ENCODE peak calls at places on chromosomes 7 and 10, in five cellular contexts. U, H, N, D and M are unnamed samples. For H3K27me3, the result is how much of the 10 kb centered on the place peaks cover.

GRCh38 chr7:29237483-29237882 is 42.9 kb downstream of the CHN2 start:
- DNase-seq in D (no peak), U (no peak), H (no peak), N (no peak), M (no peak)

GRCh38 chr7:132443776-132444520 is 132.3 kb downstream of the PLXNA4 start:
- DNase-seq in H (no peak), D (no peak), U (no peak), N (no peak), M (no peak)

GRCh38 chr7:6438427-6438826 is 9.3 kb downstream of the DAGLB start:
- DNase-seq in U (no peak), D (no peak), H (no peak), N (no peak), M (no peak)

GRCh38 chr7:139784643-139785042 is 6.8 kb upstream of the HIPK2 start:
- DNase-seq in N (no peak), H (no peak), U (no peak), D (no peak), M (no peak)

GRCh38 chr7:101410743-101411476 is 48.2 kb downstream of the COL26A1 start:
- DNase-seq in N (no peak), D (no peak), H (no peak), U (no peak), M (peak)

GRCh38 chr7:63925626-63926460 is 72.8 kb upstream of the ZNF722 start:
- DNase-seq in N (no peak), H (no peak), D (no peak), U (peak), M (peak)

GRCh38 chr7:506391-506831 is 13.2 kb downstream of the PDGFA start:
- DNase-seq in U (peak), D (no peak), H (no peak), N (no peak), M (peak)

GRCh38 chr7:39399976-39400375 is 166.2 kb upstream of the YAE1 start:
- DNase-seq in N (no peak), U (no peak), D (no peak), H (no peak), M (no peak)

GRCh38 chr7:116242759-116243158 is 32.4 kb downstream of the TES start:
- DNase-seq in N (no peak), H (no peak), D (peak), U (no peak), M (no peak)

GRCh38 chr7:67426654-67427053 is 430.0 kb downstream of the TYW1 start:
- DNase-seq in D (no peak), H (no peak), N (no peak), U (no peak), M (no peak)

GRCh38 chr7:155547161-155547791 is 917 bp upstream of the CNPY1 start:
- DNase-seq in D (no peak), N (no peak), U (no peak), H (no peak), M (no peak)

GRCh38 chr10:64036996-64037666 is 515.9 kb downstream of the REEP3 start:
- DNase-seq in H (no peak), U (no peak), N (no peak), D (no peak), M (no peak)

GRCh38 chr7:5594616-5595544 is 171.2 kb upstream of the TNRC18 start:
- DNase-seq in N (no peak), D (peak), U (no peak), H (no peak), M (no peak)

GRCh38 chr7:39341083-39341482 is 225.1 kb upstream of the YAE1 start:
- DNase-seq in U (no peak), D (no peak), N (no peak), H (no peak), M (no peak)

GRCh38 chr7:144818516-144818915 is 17.3 kb downstream of the TPK1 start:
- DNase-seq in U (no peak), D (no peak), N (no peak), H (no peak), M (no peak)

GRCh38 chr7:51234139-51234538 is 82.5 kb downstream of the COBL start:
- DNase-seq in D (no peak), N (no peak), U (peak), H (no peak), M (no peak)

GRCh38 chr10:54139819-54140428 is 661.1 kb downstream of the PCDH15 start:
- DNase-seq in U (no peak), N (no peak), H (no peak), D (no peak), M (no peak)

GRCh38 chr10:28307267-28307666 is 4.4 kb upstream of the MPP7 start:
- DNase-seq in D (no peak), H (no peak), U (no peak), N (no peak), M (no peak)

GRCh38 chr7:24843821-24844449 is 86.7 kb upstream of the GSDME start:
- DNase-seq in H (no peak), D (no peak), N (no peak), U (no peak), M (no peak)

GRCh38 chr10:22629843-22630228 is 84.5 kb downstream of the PIP4K2A start:
- DNase-seq in U (no peak), H (no peak), D (no peak), N (no peak), M (no peak)

GRCh38 chr10:72124984-72125383 is 36.6 kb upstream of the SPOCK2 start:
- DNase-seq in N (peak), D (peak), H (no peak), U (no peak), M (no peak)

GRCh38 chr7:148108381-148108780 is 482.2 kb upstream of the C7orf33 start:
- DNase-seq in U (no peak), N (no peak), H (no peak), D (no peak), M (no peak)

GRCh38 chr10:110568055-110568735 is 700 bp downstream of the SMC3 start:
- DNase-seq in N (no peak), H (no peak), U (no peak), D (no peak), M (peak)

GRCh38 chr7:69204936-69205335 is 393.3 kb upstream of the AUTS2 start:
- DNase-seq in D (no peak), N (no peak), U (no peak), H (no peak), M (no peak)

GRCh38 chr10:31146496-31147219 is 115.0 kb upstream of the ZNF438 start:
- DNase-seq in N (peak), U (peak), D (peak), H (peak), M (no peak)

GRCh38 chr10:116073025-116073424 is 200.0 kb downstream of the GFRA1 start:
- DNase-seq in U (no peak), N (no peak), D (no peak), H (no peak), M (no peak)

GRCh38 chr10:74862625-74863024 is 36.2 kb downstream of the KAT6B start:
- DNase-seq in D (no peak), U (no peak), N (no peak), H (no peak), M (no peak)

GRCh38 chr10:124017729-124018128 is 75.7 kb downstream of the CHST15 start:
- DNase-seq in U (no peak), H (no peak), N (no peak), D (no peak), M (no peak)

GRCh38 chr10:124018886-124019525 is 74.4 kb downstream of the CHST15 start:
- DNase-seq in H (no peak), N (no peak), D (no peak), U (no peak), M (no peak)

GRCh38 chr10:124015991-124016390 is 77.4 kb downstream of the CHST15 start:
- DNase-seq in N (no peak), U (no peak), D (no peak), H (no peak), M (no peak)

GRCh38 chr10:124014416-124015154 is 78.8 kb downstream of the CHST15 start:
- DNase-seq in H (no peak), U (no peak), N (no peak), D (no peak), M (no peak)

DNA sequence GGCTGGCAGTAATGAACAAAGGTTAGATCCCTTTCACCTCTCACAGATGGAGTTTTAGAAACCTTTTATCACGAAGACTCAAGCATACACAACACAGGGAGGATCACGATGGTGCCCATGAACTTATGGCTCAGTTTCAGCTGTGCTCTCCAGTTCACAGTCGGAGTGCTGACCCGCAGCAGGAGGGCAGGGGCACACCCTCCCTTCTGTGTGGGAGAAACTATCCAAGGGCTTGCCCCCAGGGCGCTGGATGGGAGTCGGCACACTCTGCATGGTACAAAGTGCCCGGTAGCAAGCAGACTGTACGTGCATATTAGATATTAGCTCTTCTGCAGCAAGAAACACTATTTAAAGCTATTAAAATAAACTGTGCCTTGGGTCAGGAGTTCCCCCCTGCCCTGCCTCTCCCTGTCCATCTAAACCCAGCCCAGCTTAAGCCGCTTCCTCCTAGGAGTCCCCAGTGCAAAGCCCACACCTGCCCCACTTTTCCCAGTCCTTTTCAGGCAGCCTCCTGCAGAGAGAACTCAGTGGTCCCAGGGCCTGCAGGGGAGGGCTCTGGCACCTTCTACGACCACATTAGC is 76.5 kb downstream of the CHST15 start:
- DNase-seq in D (no peak), H (no peak), N (no peak), U (no peak), M (no peak)
- H3K27me3 ChIP-seq in D (under half), H (under half), N (under half), U (under half), M (under half)

GRCh38 chr10:24929056-24929544 is 23.3 kb downstream of the PRTFDC1 start:
- DNase-seq in N (no peak), U (no peak), D (no peak), H (no peak), M (no peak)

GRCh38 chr10:24929904-24930303 is 22.5 kb downstream of the PRTFDC1 start:
- DNase-seq in N (no peak), U (no peak), H (no peak), D (no peak), M (no peak)

GRCh38 chr10:24926549-24926948 is 25.9 kb downstream of the PRTFDC1 start:
- DNase-seq in H (no peak), N (no peak), U (no peak), D (no peak), M (no peak)

GRCh38 chr10:24930427-24930826 is 22.0 kb downstream of the PRTFDC1 start:
- DNase-seq in U (no peak), H (no peak), N (no peak), D (no peak), M (no peak)

DNA sequence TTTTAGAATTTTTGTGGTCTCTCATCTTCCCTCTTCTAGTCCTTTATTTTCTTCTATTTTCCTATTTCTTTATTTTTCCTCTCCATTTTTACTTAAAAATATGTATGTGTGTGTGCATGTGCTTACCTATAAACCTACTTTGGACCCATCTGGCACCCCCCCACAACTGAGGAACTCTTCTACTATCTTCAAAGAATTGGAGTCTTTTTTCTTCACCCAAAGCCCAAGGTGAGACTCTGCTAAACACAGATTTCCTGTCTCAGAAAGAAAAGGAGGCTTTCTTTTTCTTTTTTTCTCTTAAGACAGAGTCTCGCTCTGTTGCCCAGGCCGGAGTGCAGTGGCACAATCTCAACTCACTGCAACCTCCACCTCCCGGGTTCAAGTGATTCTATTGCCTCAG is 24.2 kb downstream of the PRTFDC1 start:
- DNase-seq in H (no peak), N (no peak), D (no peak), U (no peak), M (no peak)
- H3K4me3 ChIP-seq in H (no peak), N (no peak), D (no peak), U (no peak), M (no peak)

GRCh38 chr10:103557455-103557854 is 64.0 kb downstream of the NEURL1 start:
- DNase-seq in D (no peak), H (no peak), U (no peak), N (no peak), M (no peak)
- H3K27me3 ChIP-seq in D (half or more), H (under half), U (under half), N (half or more), M (under half)

DNA sequence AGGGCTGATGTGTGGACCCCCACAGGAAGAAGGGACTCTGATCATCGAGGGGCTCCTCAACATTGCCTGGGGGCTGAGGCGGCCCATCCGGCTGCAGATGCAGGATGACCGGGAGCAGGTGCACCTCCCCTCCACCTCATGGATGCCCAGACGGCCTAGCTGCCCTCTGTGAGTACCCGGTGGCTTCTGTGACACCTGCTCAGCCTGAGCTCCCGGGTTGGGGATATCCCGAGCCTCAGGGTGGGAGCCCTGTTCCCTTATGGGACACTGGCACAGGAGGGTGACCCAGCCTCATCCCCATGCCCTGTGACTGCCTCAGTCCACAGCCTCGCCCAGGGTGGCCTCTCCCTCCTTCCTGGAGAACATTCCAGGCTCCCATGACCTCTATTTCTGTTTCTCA is 3.9 kb upstream of the DEPP1 start:
- DNase-seq in D (no peak), H (no peak), N (no peak), U (no peak), M (peak)
- H3K4me3 ChIP-seq in D (no peak), H (no peak), N (no peak), U (peak), M (no peak)

GRCh38 chr7:27182861-27183681 is 2.0 kb downstream of the HOXA11 start:
- DNase-seq in N (no peak), H (no peak), D (no peak), U (no peak), M (no peak)
- H3K27me3 ChIP-seq in N (half or more), H (half or more), D (half or more), U (under half), M (half or more)

GRCh38 chr7:96320437-96320836 is 1.5 kb downstream of the SLC25A13 start:
- DNase-seq in U (no peak), D (no peak), N (no peak), H (no peak), M (no peak)
- H3K4me3 ChIP-seq in U (peak), D (no peak), N (peak), H (peak), M (no peak)

GRCh38 chr10:102812213-102812876 is 24.9 kb downstream of the CYP17A1 start:
- DNase-seq in U (no peak), D (no peak), H (no peak), N (no peak), M (no peak)
- H3K27me3 ChIP-seq in U (under half), D (under half), H (under half), N (under half), M (under half)

GRCh38 chr10:96344178-96344577 is 14.6 kb downstream of the OPALIN start:
- DNase-seq in U (no peak), N (no peak), H (no peak), D (no peak), M (no peak)
- H3K4me3 ChIP-seq in U (no peak), N (no peak), H (no peak), D (no peak), M (no peak)

GRCh38 chr10:122531935-122532334 is 28.6 kb upstream of the DMBT1 start:
- DNase-seq in D (no peak), U (no peak), H (no peak), N (no peak), M (peak)
- H3K27me3 ChIP-seq in D (under half), U (under half), H (under half), N (under half), M (under half)

DNA sequence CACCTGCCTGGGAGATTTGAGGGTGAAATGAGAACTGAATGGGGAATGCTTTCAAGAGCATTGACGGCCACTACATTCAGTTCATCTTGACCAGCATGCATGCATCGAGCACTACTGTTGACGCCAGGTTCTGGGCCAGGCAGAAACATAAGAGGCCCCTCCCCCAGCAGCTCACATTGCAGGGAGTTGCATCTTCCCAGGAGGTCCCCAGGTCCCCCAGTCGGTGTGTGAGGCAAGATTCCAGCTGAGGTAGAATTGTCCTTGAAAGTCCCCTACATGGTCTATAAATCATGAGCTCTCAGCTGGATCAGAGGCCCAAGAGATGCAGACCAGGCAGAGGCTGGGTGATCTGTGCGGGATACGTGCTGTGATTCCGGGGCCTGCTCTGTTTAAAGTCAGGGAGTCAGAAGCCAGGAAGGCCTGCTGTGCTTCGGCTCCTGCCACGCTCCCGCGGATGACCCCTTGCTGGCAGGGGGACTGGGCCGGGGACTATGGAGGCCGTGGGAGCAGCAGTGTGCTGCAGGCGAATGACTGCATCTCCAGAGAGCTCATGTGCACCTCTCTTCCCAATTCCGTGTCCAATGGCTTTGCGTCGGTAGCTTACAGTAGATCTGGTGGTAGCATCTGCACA is 93.8 kb downstream of the RGS10 start:
- DNase-seq in U (no peak), D (no peak), N (no peak), H (no peak), M (no peak)
- H3K4me3 ChIP-seq in U (no peak), D (no peak), N (no peak), H (no peak), M (no peak)